ENCODE peak calls at places on chromosome 6, in six cellular contexts. C is IMR-90, Q is cardiac muscle cell, Z is neural progenitor cell, B is ovary, H is stomach. S is an unnamed sample.

GRCh38 chr6:33664506-33665057 is 43.5 kb downstream of the ITPR3 start:
- DNase-seq in Q (no peak), Z (no peak), C (no peak), H (no peak), B (no peak), S (no peak)

GRCh38 chr6:112469306-112469705 is 122.2 kb downstream of the RFPL4B start:
- DNase-seq in B (no peak), Q (no peak), Z (no peak), C (no peak), H (no peak), S (no peak)

GRCh38 chr6:115750292-115750691 is 310.4 kb downstream of the FRK start:
- DNase-seq in Z (no peak), B (no peak), Q (no peak), H (no peak), C (no peak), S (no peak)

GRCh38 chr6:29892696-29893095 is 49.6 kb upstream of the HLA-A start:
- DNase-seq in Z (no peak), H (no peak), Q (no peak), B (no peak), C (no peak), S (no peak)

GRCh38 chr6:169646906-169647567 is 54.8 kb downstream of the WDR27 start:
- DNase-seq in Q (peak; percentile 80), B (no peak), Z (no peak), H (no peak), C (no peak), S (no peak)

GRCh38 chr6:9405369-9405768 is 970.0 kb upstream of the SLC35B3 start:
- DNase-seq in B (no peak), Z (no peak), C (peak; percentile 91), Q (no peak), H (no peak), S (no peak)

GRCh38 chr6:107061125-107062020 is 33.4 kb downstream of the MTRES1 start:
- DNase-seq in H (no peak), Q (peak; percentile 34), B (no peak), Z (peak; percentile 52), C (peak; percentile 29), S (no peak)

GRCh38 chr6:162733489-162733888 is 5.7 kb downstream of the PACRG start:
- DNase-seq in Z (no peak), C (no peak), H (no peak), B (no peak), Q (no peak), S (no peak)

GRCh38 chr6:28490191-28490890 is 25.3 kb downstream of the GPX6 start:
- DNase-seq in H (no peak), B (no peak), Z (peak; percentile 26), C (peak; percentile 19), Q (no peak), S (no peak)

GRCh38 chr6:8941578-8941977 is 506.2 kb upstream of the SLC35B3 start:
- DNase-seq in Z (no peak), Q (peak; percentile 30), H (no peak), B (no peak), C (no peak), S (no peak)

GRCh38 chr6:158752613-158753012 is 66.6 kb downstream of the EZR start:
- DNase-seq in B (no peak), Z (peak; percentile 19), Q (no peak), H (peak; percentile 60), C (no peak), S (no peak)

GRCh38 chr6:74091133-74091793 is 395.3 kb downstream of the CD109 start:
- DNase-seq in Z (peak; percentile 78), B (no peak), C (peak; percentile 58), H (no peak), Q (peak; percentile 58), S (no peak)

GRCh38 chr6:33000053-33000452 is 9.3 kb downstream of the HLA-DOA start:
- DNase-seq in H (peak; percentile 36), Q (no peak), C (no peak), Z (peak; percentile 70), B (no peak), S (no peak)

GRCh38 chr6:110513001-110513400 is 36.6 kb upstream of the SLC22A16 start:
- DNase-seq in Q (no peak), B (no peak), C (peak; percentile 34), Z (no peak), H (no peak), S (no peak)

GRCh38 chr6:35786810-35787209 is 6.0 kb downstream of the CLPSL1 start:
- DNase-seq in Z (no peak), C (no peak), B (no peak), Q (no peak), H (no peak), S (no peak)

GRCh38 chr6:167827588-167828324 is 1.0 kb downstream of the AFDN start:
- DNase-seq in Q (peak; percentile 70), C (peak; percentile 18), H (peak; percentile 61), B (peak; percentile 70), Z (peak; percentile 77), S (peak; percentile 79)

GRCh38 chr6:56381852-56382251 is 134.5 kb upstream of the COL21A1 start:
- DNase-seq in C (peak; percentile 23), Z (no peak), Q (no peak), B (no peak), H (no peak), S (no peak)

GRCh38 chr6:150874184-150874583 is 8.7 kb downstream of the MTHFD1L start:
- DNase-seq in C (no peak), Z (no peak), Q (no peak), H (no peak), B (no peak), S (no peak)

GRCh38 chr6:1327630-1328029 is 15.7 kb downstream of the FOXQ1 start:
- DNase-seq in Z (no peak), C (peak; percentile 30), B (no peak), Q (no peak), H (no peak), S (no peak)

GRCh38 chr6:30837870-30838269 is 46.4 kb upstream of the DDR1 start:
- DNase-seq in B (no peak), Q (no peak), H (no peak), C (no peak), Z (no peak), S (no peak)

GRCh38 chr6:84779380-84779779 is 15.0 kb upstream of the TBX18 start:
- DNase-seq in Z (no peak), B (no peak), H (no peak), Q (no peak), C (no peak), S (no peak)

GRCh38 chr6:150878347-150879213 is 13.1 kb downstream of the MTHFD1L start:
- DNase-seq in C (no peak), Q (no peak), Z (peak; percentile 56), B (no peak), H (no peak), S (no peak)

GRCh38 chr6:38806271-38806670 is 91.2 kb downstream of the DNAH8 start:
- DNase-seq in Z (peak; percentile 25), B (no peak), Q (no peak), C (no peak), H (no peak), S (no peak)

GRCh38 chr6:73452107-73452461 is at the start of gene CGAS:
- DNase-seq in B (peak; percentile 58), H (peak; percentile 74), Q (peak; percentile 6), Z (peak; percentile 15), C (peak; percentile 62), S (peak; percentile 84)

GRCh38 chr6:38715016-38715809 is at the start of gene DNAH8:
- DNase-seq in Q (peak; percentile 38), C (no peak), Z (no peak), H (no peak), B (no peak), S (no peak)

GRCh38 chr6:35317483-35318199 is 20.0 kb downstream of the DEF6 start:
- DNase-seq in B (no peak), H (no peak), Q (no peak), Z (no peak), C (no peak), S (peak; percentile 54)

GRCh38 chr6:170371091-170371490 is 64.5 kb downstream of the FAM120B start:
- DNase-seq in B (no peak), Q (no peak), Z (no peak), C (peak; percentile 30), H (no peak), S (no peak)

GRCh38 chr6:133026705-133027104 is 212.3 kb downstream of the RPS12 start:
- DNase-seq in H (no peak), B (no peak), C (no peak), Z (no peak), Q (no peak), S (no peak)
- H3K4me1 ChIP-seq in H (no peaks in the 10 kb centered on the region), B (no peaks in the 10 kb centered on the region), C (no peaks in the 10 kb centered on the region), Z (no peaks in the 10 kb centered on the region), Q (no peaks in the 10 kb centered on the region), S (no peaks in the 10 kb centered on the region)

DNA sequence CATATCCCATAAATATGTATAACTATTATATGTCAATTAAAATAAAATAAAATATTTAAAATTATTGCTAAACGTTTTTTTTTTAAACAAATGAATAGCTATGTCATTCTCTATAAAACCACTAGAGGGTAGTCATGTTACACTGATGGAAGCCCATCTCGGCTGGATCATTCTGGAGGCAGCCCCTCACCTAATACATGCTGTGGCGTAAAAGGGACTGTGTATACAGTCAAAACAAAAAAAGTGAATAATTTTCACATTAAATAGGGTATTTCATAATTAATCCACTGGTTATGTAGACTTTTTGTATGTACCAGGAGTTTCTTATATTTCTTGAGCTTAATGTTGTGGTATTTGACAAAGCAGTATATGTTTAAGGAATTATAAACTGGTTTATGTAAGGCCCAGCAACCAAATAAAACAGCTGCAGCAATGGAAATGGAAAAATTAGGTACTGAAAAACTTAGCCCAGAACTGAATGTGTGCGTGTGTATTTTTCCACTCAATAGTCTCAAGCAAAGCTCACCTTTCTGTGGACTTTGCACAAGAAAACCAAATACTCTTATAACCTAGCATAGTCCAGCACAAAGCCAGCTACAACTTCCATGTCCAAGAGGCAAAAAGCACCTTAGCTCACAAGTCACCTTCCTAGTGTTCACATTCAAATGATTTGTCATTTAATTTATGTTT is 81.7 kb downstream of the COL9A1 start:
- DNase-seq in Q (peak; percentile 66), H (no peak), B (no peak), Z (peak; percentile 72), C (peak; percentile 20), S (no peak)
- TF ChIP-seq CTCF in Q (peak; percentile 62), H (peak; percentile 53), B (no peak), Z (peak; percentile 83), C (peak; percentile 62), S (peak; percentile 51)

GRCh38 chr6:96899019-96899418 is 1.3 kb upstream of the NDUFAF4 start:
- DNase-seq in B (no peak), Q (peak; percentile 15), C (peak; percentile 55), H (no peak), Z (peak; percentile 40), S (no peak)
- H3K4me3 ChIP-seq in B (no peak overlapping the region), Q (peak overlapping the region; percentile 58), C (no peak overlapping the region), H (no peak overlapping the region), Z (no peak overlapping the region), S (no peak overlapping the region)

GRCh38 chr6:99424022-99424421 is 1.1 kb downstream of the PNISR start:
- DNase-seq in B (no peak), C (no peak), Z (no peak), Q (no peak), H (no peak), S (no peak)

GRCh38 chr6:99425647-99426453 is 742 bp upstream of the PNISR start:
- DNase-seq in B (peak; percentile 85), H (peak; percentile 73), Z (peak; percentile 94), Q (peak; percentile 89), C (peak; percentile 89), S (peak; percentile 89)

GRCh38 chr6:99424761-99425646 is at the start of gene PNISR:
- DNase-seq in C (peak; percentile 99), B (peak; percentile 87), Q (peak; percentile 98), Z (peak; percentile 97), H (peak; percentile 88), S (peak; percentile 96)

GRCh38 chr6:99426454-99426762 is 1.3 kb upstream of the PNISR start:
- DNase-seq in H (no peak), B (no peak), C (no peak), Z (no peak), Q (no peak), S (no peak)

GRCh38 chr6:99422912-99423311 is 2.2 kb downstream of the PNISR start:
- DNase-seq in C (no peak), B (no peak), H (no peak), Z (no peak), Q (no peak), S (no peak)
- H3K4me1 ChIP-seq in C (peaks cover 2% of the 10 kb centered on the region), B (peaks cover 12% of the 10 kb centered on the region), H (peaks cover 84% of the 10 kb centered on the region), Z (peaks cover 21% of the 10 kb centered on the region), Q (peaks cover 12% of the 10 kb centered on the region), S (peaks cover 45% of the 10 kb centered on the region)